ENCODE peak calls at places on chromosomes 6 and 20, in seven cellular contexts. U, T, S, I, O, E and C are unnamed samples.

GRCh38 chr20:38127011-38127621 is 38.0 kb downstream of the TGM2 start:
- DNase-seq in U (peak), T (peak), S (no peak), I (no peak), O (peak), E (peak), C (no peak)

GRCh38 chr6:137264308-137265075 is 45.3 kb upstream of the IFNGR1 start:
- DNase-seq in U (no peak), T (no peak), S (no peak), I (no peak), O (peak), E (no peak), C (no peak)

GRCh38 chr6:170050591-170051041 is 240.3 kb downstream of the DLL1 start:
- DNase-seq in U (no peak), T (no peak), S (no peak), I (no peak), O (no peak), E (no peak), C (no peak)

GRCh38 chr6:131629656-131630055 is 1.6 kb upstream of the MED23 start:
- DNase-seq in U (no peak), T (no peak), S (no peak), I (no peak), O (no peak), E (peak), C (no peak)

GRCh38 chr20:44646023-44646640 is 5.4 kb downstream of the ADA start:
- DNase-seq in U (no peak), T (peak), S (no peak), I (no peak), O (no peak), E (no peak), C (peak)

GRCh38 chr6:26045046-26045938 is 41.9 kb upstream of the HFE start:
- DNase-seq in U (no peak), T (peak), S (peak), I (peak), O (no peak), E (peak), C (peak)

GRCh38 chr20:23614163-23614562 is 8.4 kb upstream of the CST9 start:
- DNase-seq in U (no peak), T (no peak), S (no peak), I (no peak), O (no peak), E (no peak), C (no peak)

GRCh38 chr20:61878478-61879302 is 187.0 kb downstream of the TAF4 start:
- DNase-seq in U (no peak), T (no peak), S (no peak), I (no peak), O (no peak), E (no peak), C (no peak)

GRCh38 chr6:123926000-123926399 is 122.3 kb downstream of the NKAIN2 start:
- DNase-seq in U (no peak), T (peak), S (no peak), I (no peak), O (no peak), E (no peak), C (no peak)

GRCh38 chr20:61927193-61927825 is 138.4 kb downstream of the TAF4 start:
- DNase-seq in U (no peak), T (no peak), S (no peak), I (no peak), O (no peak), E (no peak), C (no peak)

GRCh38 chr20:63639093-63639860 is 12.4 kb upstream of the GMEB2 start:
- DNase-seq in U (no peak), T (no peak), S (no peak), I (no peak), O (no peak), E (no peak), C (no peak)

GRCh38 chr6:7262037-7262461 is 51.0 kb downstream of the SSR1 start:
- DNase-seq in U (peak), T (no peak), S (peak), I (no peak), O (no peak), E (no peak), C (no peak)

GRCh38 chr20:50286609-50287008 is 96.0 kb downstream of the CEBPB start:
- DNase-seq in U (no peak), T (peak), S (no peak), I (peak), O (peak), E (peak), C (no peak)

GRCh38 chr6:120774275-120774674 is 560.0 kb downstream of the TBC1D32 start:
- DNase-seq in U (no peak), T (peak), S (no peak), I (no peak), O (no peak), E (peak), C (no peak)

GRCh38 chr6:13281630-13282156 is 46.6 kb downstream of the TBC1D7 start:
- DNase-seq in U (no peak), T (no peak), S (no peak), I (no peak), O (no peak), E (no peak), C (no peak)

GRCh38 chr6:170371588-170371987 is 65.0 kb downstream of the FAM120B start:
- DNase-seq in U (no peak), T (no peak), S (no peak), I (no peak), O (no peak), E (no peak), C (no peak)

GRCh38 chr20:19483309-19483708 is 270.9 kb downstream of the SLC24A3 start:
- DNase-seq in U (no peak), T (no peak), S (no peak), I (no peak), O (no peak), E (no peak), C (no peak)

GRCh38 chr6:75691012-75691411 is 58.0 kb upstream of the MYO6 start:
- DNase-seq in U (no peak), T (peak), S (no peak), I (no peak), O (no peak), E (peak), C (no peak)

GRCh38 chr6:165743366-165743898 is 80.4 kb upstream of the PDE10A start:
- DNase-seq in U (no peak), T (no peak), S (no peak), I (no peak), O (no peak), E (no peak), C (no peak)

GRCh38 chr6:70176853-70177550 is 125.9 kb downstream of the COL9A1 start:
- DNase-seq in U (no peak), T (no peak), S (no peak), I (no peak), O (no peak), E (no peak), C (no peak)

GRCh38 chr20:63462244-63462643 is 10.2 kb downstream of the KCNQ2 start:
- DNase-seq in U (no peak), T (no peak), S (no peak), I (no peak), O (no peak), E (no peak), C (no peak)

GRCh38 chr6:51398064-51398740 is 579.5 kb downstream of the TFAP2B start:
- DNase-seq in U (no peak), T (no peak), S (peak), I (no peak), O (no peak), E (no peak), C (no peak)